ENCODE peak calls at places on chromosome 22, in nine cellular contexts. W, O, T, N, B, C, V, M and J are unnamed samples.

GRCh38 chr22:30855266-30855665 is 113.3 kb downstream of the MORC2 start:
- DNase-seq in W (no peak), O (no peak), T (no peak), N (no peak), B (no peak), C (peak; percentile 47), V (no peak), M (no peak), J (no peak)

GRCh38 chr22:41417622-41418390 is 28.8 kb downstream of the TOB2 start:
- DNase-seq in W (peak; percentile 90), O (no peak), T (peak; percentile 93), N (peak; percentile 91), B (no peak), C (peak; percentile 91), V (no peak), M (no peak), J (no peak)

GRCh38 chr22:17237031-17237668 is 17.9 kb upstream of the ADA2 start:
- DNase-seq in W (no peak), O (no peak), T (no peak), N (no peak), B (peak; percentile 5), C (no peak), V (no peak), M (no peak), J (no peak)

GRCh38 chr22:39960791-39961746 is 872 bp downstream of the TMA7B start:
- DNase-seq in W (no peak), O (peak; percentile 79), T (no peak), N (no peak), B (peak; percentile 27), C (no peak), V (peak; percentile 98), M (peak; percentile 88), J (no peak)

GRCh38 chr22:19646383-19646782 is 67.9 kb upstream of the SEPTIN5 start:
- DNase-seq in W (no peak), O (no peak), T (no peak), N (no peak), B (no peak), C (no peak), V (no peak), M (no peak), J (no peak)

GRCh38 chr22:29344137-29344536 is 28.6 kb upstream of the RASL10A start:
- DNase-seq in W (peak; percentile 78), O (peak; percentile 96), T (no peak), N (peak; percentile 62), B (no peak), C (no peak), V (peak; percentile 79), M (peak; percentile 78), J (peak; percentile 86)

GRCh38 chr22:20021196-20022181 is 579 bp downstream of the TANGO2 start:
- DNase-seq in W (peak; percentile 82), O (peak; percentile 46), T (peak; percentile 64), N (peak; percentile 83), B (no peak), C (no peak), V (peak; percentile 54), M (no peak), J (no peak)

GRCh38 chr22:42841444-42841843 is 15.6 kb downstream of the ARFGAP3 start:
- DNase-seq in W (no peak), O (no peak), T (no peak), N (no peak), B (no peak), C (no peak), V (peak; percentile 74), M (peak; percentile 19), J (no peak)

GRCh38 chr22:32396255-32396654 is 15.8 kb downstream of the RTCB start:
- DNase-seq in W (no peak), O (no peak), T (no peak), N (no peak), B (no peak), C (no peak), V (no peak), M (no peak), J (no peak)